ENCODE peak calls at places on chromosomes 13 and 19, in eight cellular contexts. F is EL; G is HuH-7.5; X is fibroblast of lung; P is naive thymus-derived CD8-positive, alpha-beta T cell; B is A549; U is brain microvascular endothelial cell; D is activated naive CD8-positive, alpha-beta T cell treated with anti-CD3 and anti-CD28 coated beads for 36 hours. Q is an unnamed sample.

GRCh38 chr13:46994492-46994891 is 97.6 kb upstream of the HTR2A start:
- DNase-seq in F (no peak), G (no peak), X (no peak), P (no peak), B (no peak), U (no peak), D (no peak), Q (no peak)

GRCh38 chr19:18173572-18174294 is at the start of gene IFI30:
- DNase-seq in F (peak; percentile 49), G (peak; percentile 96), X (no peak), P (peak; percentile 52), B (peak; percentile 68), U (no peak), D (peak; percentile 70), Q (no peak)

GRCh38 chr19:57829316-57829715 is 783 bp upstream of the ZNF587B start:
- DNase-seq in F (no peak), G (no peak), X (no peak), P (no peak), B (no peak), U (peak; percentile 5), D (no peak), Q (no peak)

GRCh38 chr13:73876323-73876722 is 257.9 kb downstream of the KLF12 start:
- DNase-seq in F (peak; percentile 19), G (no peak), X (peak; percentile 9), P (no peak), B (no peak), U (no peak), D (no peak), Q (no peak)

GRCh38 chr13:27359203-27359821 is 65.1 kb upstream of the GTF3A start:
- DNase-seq in F (peak; percentile 54), G (peak; percentile 71), X (peak; percentile 79), P (peak; percentile 73), B (peak; percentile 53), U (peak; percentile 64), D (peak; percentile 64), Q (peak; percentile 43)

GRCh38 chr13:102838982-102839381 is 6.8 kb upstream of the ERCC5 start:
- DNase-seq in F (no peak), G (no peak), X (no peak), P (no peak), B (no peak), U (no peak), D (no peak), Q (no peak)

GRCh38 chr19:53580871-53581835 is 43.2 kb downstream of the ZNF331 start:
- DNase-seq in F (no peak), G (no peak), X (no peak), P (no peak), B (no peak), U (no peak), D (no peak), Q (no peak)

GRCh38 chr13:40974460-40975407 is 44.4 kb downstream of the ELF1 start:
- DNase-seq in F (peak; percentile 34), G (peak; percentile 15), X (peak; percentile 76), P (peak; percentile 63), B (peak; percentile 25), U (peak; percentile 50), D (no peak), Q (peak; percentile 23)

GRCh38 chr19:42176990-42177685 is 40.3 kb downstream of the DEDD2 start:
- DNase-seq in F (peak; percentile 79), G (peak; percentile 72), X (peak; percentile 69), P (peak; percentile 69), B (peak; percentile 90), U (peak; percentile 48), D (peak; percentile 85), Q (peak; percentile 18)

GRCh38 chr13:93268327-93269028 is 41.9 kb downstream of the GPC6 start:
- DNase-seq in F (peak; percentile 17), G (no peak), X (no peak), P (no peak), B (no peak), U (no peak), D (no peak), Q (no peak)

GRCh38 chr19:41863209-41863931 is 3.3 kb downstream of the RPS19 start:
- DNase-seq in F (no peak), G (no peak), X (no peak), P (no peak), B (no peak), U (no peak), D (no peak), Q (no peak)

GRCh38 chr13:48194392-48194754 is 38.6 kb upstream of the ITM2B start:
- DNase-seq in F (no peak), G (no peak), X (no peak), P (no peak), B (no peak), U (peak; percentile 12), D (no peak), Q (no peak)

GRCh38 chr19:47095707-47096704 is 17.6 kb downstream of the ZC3H4 start:
- DNase-seq in F (no peak), G (peak; percentile 68), X (no peak), P (no peak), B (peak; percentile 48), U (no peak), D (no peak), Q (peak; percentile 91)

GRCh38 chr19:48348039-48348438 is 15.7 kb downstream of the TMEM143 start:
- DNase-seq in F (no peak), G (no peak), X (no peak), P (no peak), B (no peak), U (no peak), D (no peak), Q (no peak)

GRCh38 chr13:51590966-51591627 is 6.8 kb downstream of the WDFY2 start:
- DNase-seq in F (peak; percentile 96), G (no peak), X (peak; percentile 90), P (no peak), B (peak; percentile 35), U (peak; percentile 80), D (no peak), Q (no peak)

GRCh38 chr13:93079294-93079693 is 147.3 kb upstream of the GPC6 start:
- DNase-seq in F (peak; percentile 3), G (no peak), X (peak; percentile 78), P (no peak), B (no peak), U (peak; percentile 40), D (no peak), Q (no peak)

GRCh38 chr19:40716031-40716654 is 543 bp downstream of the COQ8B start:
- DNase-seq in F (peak; percentile 92), G (no peak), X (no peak), P (peak; percentile 32), B (peak; percentile 96), U (peak; percentile 94), D (peak; percentile 81), Q (peak; percentile 72)

GRCh38 chr13:37068962-37069361 is 9.5 kb upstream of the SUPT20H start:
- DNase-seq in F (no peak), G (no peak), X (peak; percentile 40), P (peak; percentile 2), B (no peak), U (no peak), D (no peak), Q (peak; percentile 0)

GRCh38 chr19:48390188-48391099 is 907 bp downstream of the KDELR1 start:
- DNase-seq in F (peak; percentile 58), G (peak; percentile 76), X (peak; percentile 61), P (peak; percentile 57), B (no peak), U (peak; percentile 54), D (peak; percentile 75), Q (no peak)

GRCh38 chr13:111228262-111229144 is 91.9 kb upstream of the TEX29 start:
- DNase-seq in F (no peak), G (no peak), X (peak; percentile 76), P (no peak), B (no peak), U (peak; percentile 98), D (no peak), Q (no peak)

GRCh38 chr13:109255457-109255856 is 530.9 kb downstream of the IRS2 start:
- DNase-seq in F (no peak), G (no peak), X (no peak), P (no peak), B (no peak), U (no peak), D (no peak), Q (no peak)

GRCh38 chr13:113231306-113232207 is 22.1 kb downstream of the CUL4A start:
- DNase-seq in F (no peak), G (no peak), X (no peak), P (no peak), B (no peak), U (no peak), D (no peak), Q (no peak)

GRCh38 chr19:41328157-41328817 is 18.3 kb downstream of the CCDC97 start:
- DNase-seq in F (no peak), G (no peak), X (peak; percentile 34), P (no peak), B (no peak), U (no peak), D (peak; percentile 69), Q (no peak)

GRCh38 chr19:9958451-9958850 is 22.1 kb upstream of the OLFM2 start:
- DNase-seq in F (peak; percentile 87), G (no peak), X (peak; percentile 85), P (no peak), B (no peak), U (peak; percentile 82), D (no peak), Q (no peak)

GRCh38 chr13:98717256-98717655 is 35.2 kb downstream of the SLC15A1 start:
- DNase-seq in F (no peak), G (no peak), X (no peak), P (no peak), B (no peak), U (no peak), D (no peak), Q (no peak)

GRCh38 chr19:47658431-47659383 is 49.8 kb downstream of the BICRA start:
- DNase-seq in F (no peak), G (no peak), X (no peak), P (no peak), B (no peak), U (peak; percentile 61), D (no peak), Q (no peak)

GRCh38 chr13:52164989-52165388 is 5.6 kb upstream of the NEK3 start:
- DNase-seq in F (no peak), G (no peak), X (no peak), P (no peak), B (no peak), U (no peak), D (no peak), Q (no peak)

GRCh38 chr13:87129602-87130300 is 541.4 kb upstream of the SLITRK5 start:
- DNase-seq in F (no peak), G (no peak), X (peak; percentile 64), P (no peak), B (no peak), U (peak; percentile 1), D (no peak), Q (no peak)

GRCh38 chr19:43489310-43489709 is 15.2 kb downstream of the PHLDB3 start:
- DNase-seq in F (no peak), G (no peak), X (no peak), P (no peak), B (no peak), U (no peak), D (no peak), Q (no peak)